ENCODE peak calls at places on chromosomes 16 and 17, in four cellular contexts. E is head of caudate nucleus, A is NCI-H1436, Q is H9. R is an unnamed sample.

GRCh38 chr17:18327093-18327492 is 12.0 kb downstream of the SMCR8 start:
- DNase-seq in A (no peak), E (no peak), Q (no peak), R (no peak)

GRCh38 chr16:9053006-9053601 is 38.3 kb upstream of the HAPSTR1 start:
- DNase-seq in E (peak), Q (peak), A (no peak), R (no peak)

GRCh38 chr17:67281053-67281452 is 36.1 kb upstream of the HELZ start:
- DNase-seq in A (no peak), E (no peak), Q (peak), R (no peak)

GRCh38 chr17:58565389-58566311 is 51.2 kb upstream of the MTMR4 start:
- DNase-seq in Q (peak), A (peak), E (no peak), R (no peak)

GRCh38 chr17:21530311-21530710 is 154.2 kb downstream of the KCNJ12 start:
- DNase-seq in E (no peak), A (no peak), Q (no peak), R (no peak)

GRCh38 chr16:86345521-86345920 is 164.8 kb upstream of the FOXF1 start:
- DNase-seq in Q (no peak), E (no peak), A (no peak), R (no peak)

GRCh38 chr17:1894753-1895339 is 65.0 kb downstream of the RPA1 start:
- DNase-seq in Q (no peak), E (no peak), A (no peak), R (no peak)

GRCh38 chr16:592518-593306 is 2.8 kb downstream of the RAB40C start:
- DNase-seq in A (peak), E (peak), Q (no peak), R (peak)